ENCODE peak calls at places on chromosomes 4 and X, in five cellular contexts. B is GM23248, L is fibroblast of lung, R is lung, V is BJ. Y is an unnamed sample. For H3K27me3, the result is how much of the 10 kb centered on the place peaks cover.

GRCh38 chrX:55695227-55696018 is 22.1 kb upstream of the RRAGB start:
- DNase-seq in L (no peak), R (no peak), B (no peak), V (no peak), Y (no peak)

GRCh38 chr4:160510925-160511324 is 1408.0 kb downstream of the RAPGEF2 start:
- DNase-seq in L (no peak), V (no peak), R (no peak), B (peak), Y (no peak)

GRCh38 chrX:71619193-71619592 is 882 bp upstream of the CXCR3 start:
- DNase-seq in B (no peak), V (no peak), R (no peak), L (no peak), Y (no peak)

GRCh38 chr4:114558446-114559020 is 40.1 kb upstream of the UGT8 start:
- DNase-seq in R (no peak), V (no peak), L (no peak), B (no peak), Y (no peak)

GRCh38 chr4:88075336-88075735 is 67.9 kb downstream of the PKD2 start:
- DNase-seq in L (no peak), B (no peak), R (no peak), V (no peak), Y (no peak)

GRCh38 chr4:40581254-40582140 is 48.2 kb downstream of the RBM47 start:
- DNase-seq in R (no peak), V (no peak), B (no peak), L (no peak), Y (no peak)

GRCh38 chr4:75432683-75433082 is 81.5 kb downstream of the RCHY1 start:
- DNase-seq in L (no peak), B (peak), V (no peak), R (no peak), Y (no peak)

GRCh38 chrX:632391-633042 is 1.9 kb downstream of the SHOX start:
- DNase-seq in V (no peak), R (no peak), L (no peak), B (no peak), Y (no peak)

GRCh38 chr4:126627255-126627654 is 1005.5 kb upstream of the INTU start:
- DNase-seq in V (no peak), L (peak), R (no peak), B (peak), Y (no peak)

DNA sequence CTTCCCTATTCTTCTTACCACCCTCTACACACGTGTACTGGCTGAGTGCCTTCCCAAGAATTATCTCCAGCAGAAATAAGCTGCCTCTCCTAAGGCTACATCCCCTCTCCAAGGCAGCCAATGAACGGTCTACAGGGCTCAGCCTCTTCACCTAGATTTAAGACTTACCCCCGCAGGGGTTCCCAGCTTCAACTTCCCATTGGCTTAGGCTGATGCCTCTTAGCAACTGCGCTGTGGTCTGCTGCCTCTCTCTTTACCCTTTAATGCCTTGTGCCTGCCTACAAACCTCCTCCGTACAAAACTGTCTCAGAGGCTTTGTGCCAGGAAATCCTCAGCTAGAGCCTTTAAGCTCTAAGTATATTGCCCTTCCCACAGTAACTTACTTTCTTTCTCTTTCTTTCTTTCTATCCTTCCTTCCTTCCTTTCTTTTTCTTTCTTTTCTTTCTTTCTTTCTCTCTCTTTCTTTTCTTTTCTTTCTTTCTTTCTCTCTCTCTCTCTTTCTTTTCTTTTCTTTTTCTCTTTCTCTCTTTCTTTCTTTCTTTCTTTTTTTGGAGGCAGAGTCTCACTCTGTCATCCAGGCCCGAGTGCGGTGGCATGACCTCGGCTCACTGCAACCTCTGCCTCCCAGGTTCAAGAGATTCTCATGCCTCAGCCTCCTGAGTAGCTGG is 15.1 kb upstream of the PIGA start:
- DNase-seq in R (no peak), B (no peak), V (no peak), L (no peak), Y (no peak)
- H3K27me3 ChIP-seq in R (under half), B (under half), V (under half), L (under half), Y (under half)

DNA sequence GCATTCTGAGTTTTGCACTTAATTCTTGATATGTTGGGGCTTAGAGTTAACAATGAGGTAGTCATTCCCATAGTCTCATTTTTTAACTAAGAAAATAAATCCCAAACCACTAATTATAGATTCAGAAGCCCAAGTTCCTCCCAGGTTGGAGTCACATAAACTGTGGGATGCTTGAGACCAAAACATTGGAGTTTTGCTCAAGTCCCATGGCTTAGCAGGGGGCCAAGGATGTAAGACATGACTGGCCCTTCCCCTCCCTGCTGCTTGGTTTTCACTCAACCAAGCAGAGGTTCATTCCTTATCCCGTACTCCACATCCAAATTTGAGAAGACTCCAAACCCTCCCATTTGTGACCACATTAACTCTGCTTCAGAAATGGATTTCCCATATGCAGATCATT is 101.3 kb downstream of the LIMCH1 start:
- DNase-seq in V (no peak), L (no peak), B (no peak), R (no peak), Y (no peak)
- H3K27me3 ChIP-seq in V (under half), L (under half), B (under half), R (under half), Y (under half)

DNA sequence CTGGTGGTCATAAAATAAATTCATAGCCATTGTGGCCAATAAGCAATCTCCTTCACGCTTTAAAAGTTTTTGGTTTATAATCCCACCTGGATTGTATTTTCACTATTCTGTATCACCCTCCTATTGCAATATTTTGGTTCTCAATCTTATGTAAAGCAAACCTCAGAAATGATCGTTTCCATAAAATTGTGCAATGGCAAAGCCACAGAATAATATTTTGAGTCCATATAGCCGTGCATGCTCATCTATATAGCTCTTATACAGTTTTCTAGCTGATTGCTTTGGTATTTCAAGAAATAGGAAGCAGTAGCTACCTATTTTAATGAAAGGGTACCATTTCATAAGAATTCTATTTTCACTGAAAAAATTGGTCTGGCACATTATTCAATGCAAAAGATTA is 10.0 kb upstream of the HAND2 start:
- DNase-seq in V (no peak), L (no peak), B (no peak), R (no peak), Y (no peak)
- H3K27me3 ChIP-seq in V (under half), L (under half), B (under half), R (under half), Y (half or more)

GRCh38 chrX:107445636-107446035 is 3.8 kb upstream of the FRMPD3 start:
- DNase-seq in R (no peak), V (no peak), L (no peak), B (no peak), Y (no peak)
- H3K27me3 ChIP-seq in R (under half), V (under half), L (under half), B (under half), Y (under half)

GRCh38 chr4:13526658-13527057 is 17.6 kb downstream of the NKX3-2 start:
- DNase-seq in V (no peak), R (no peak), B (no peak), L (no peak), Y (no peak)
- H3K27me3 ChIP-seq in V (half or more), R (under half), B (half or more), L (half or more), Y (half or more)

DNA sequence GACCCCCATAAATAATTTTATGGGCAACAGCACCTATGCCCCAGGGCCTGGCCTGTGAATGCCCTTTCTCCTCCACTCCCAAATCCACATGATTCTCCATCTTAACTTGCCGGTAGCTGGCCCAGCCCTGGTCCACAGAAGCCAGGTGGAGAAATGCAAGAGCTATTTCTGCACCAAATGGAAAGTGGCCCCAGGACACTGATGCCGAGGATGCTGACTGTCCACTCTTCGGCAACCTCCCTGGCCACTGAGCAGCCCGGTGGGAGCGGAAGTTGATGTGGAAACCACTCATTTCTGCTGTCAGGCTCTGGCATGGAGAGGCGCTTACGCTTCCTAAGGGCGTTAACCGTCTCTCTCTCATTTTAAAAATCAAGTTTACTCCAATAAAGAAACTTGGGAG is 58.8 kb downstream of the JAKMIP1 start:
- DNase-seq in L (no peak), R (no peak), B (no peak), V (no peak), Y (no peak)
- H3K27me3 ChIP-seq in L (under half), R (under half), B (under half), V (under half), Y (under half)

DNA sequence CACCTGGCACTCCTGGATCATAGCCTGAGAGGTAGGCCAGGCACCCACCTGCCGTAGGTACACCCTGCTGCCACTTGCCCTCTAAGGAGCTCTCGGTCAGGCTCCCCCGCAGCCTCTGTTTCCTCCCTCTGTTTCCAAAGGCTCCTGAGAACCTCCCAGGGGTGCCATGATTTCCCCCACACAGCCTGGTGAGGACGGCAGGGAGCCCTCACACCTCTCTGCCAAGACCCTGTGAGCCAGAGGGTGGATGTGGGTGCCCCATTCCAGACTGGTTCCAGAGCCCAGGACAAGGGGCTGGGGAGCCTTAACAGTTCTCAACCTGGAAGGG is 1.6 kb upstream of the ABLIM2 start:
- DNase-seq in R (no peak), V (no peak), B (no peak), L (no peak), Y (no peak)
- H3K27me3 ChIP-seq in R (under half), V (under half), B (under half), L (under half), Y (under half)